ENCODE peak calls at places on chromosomes 6 and 20, in five cellular contexts. X, U, C, T and H are unnamed samples. For H3K36me3, the result is how much of the 10 kb centered on the place peaks cover.

GRCh38 chr20:41137412-41138216 is at the start of gene PLCG1:
- DNase-seq in X (peak), U (peak), C (peak), T (peak), H (peak)

GRCh38 chr6:156359912-156360311 is 417.3 kb upstream of the ARID1B start:
- DNase-seq in X (no peak), U (no peak), C (no peak), T (no peak), H (no peak)

GRCh38 chr6:39530201-39530759 is 194.9 kb downstream of the KIF6 start:
- DNase-seq in X (no peak), U (no peak), C (no peak), T (peak), H (no peak)

GRCh38 chr6:163793584-163793983 is 379.1 kb downstream of the QKI start:
- DNase-seq in X (no peak), U (no peak), C (no peak), T (no peak), H (no peak)

GRCh38 chr20:45873409-45874116 is 7.5 kb upstream of the ZSWIM1 start:
- DNase-seq in X (no peak), U (no peak), C (no peak), T (no peak), H (no peak)

GRCh38 chr20:54103067-54103761 is 32.8 kb upstream of the BCAS1 start:
- DNase-seq in X (peak), U (peak), C (peak), T (peak), H (peak)

GRCh38 chr6:55916188-55916587 is 40.8 kb upstream of the BMP5 start:
- DNase-seq in X (no peak), U (no peak), C (no peak), T (no peak), H (no peak)

GRCh38 chr6:3911614-3912336 is 62.6 kb downstream of the FAM50B start:
- DNase-seq in X (peak), U (peak), C (peak), T (peak), H (no peak)

GRCh38 chr20:38083338-38084048 is 49.9 kb downstream of the RPRD1B start:
- DNase-seq in X (no peak), U (no peak), C (peak), T (no peak), H (no peak)

GRCh38 chr6:84547341-84547794 is 217.0 kb downstream of the TBX18 start:
- DNase-seq in X (no peak), U (no peak), C (no peak), T (no peak), H (no peak)

GRCh38 chr6:26124550-26125014 is 37.4 kb downstream of the HFE start:
- DNase-seq in X (no peak), U (no peak), C (no peak), T (no peak), H (no peak)

GRCh38 chr6:150599199-150600002 is at the start of gene PLEKHG1:
- DNase-seq in X (peak), U (peak), C (peak), T (peak), H (peak)

GRCh38 chr6:50353603-50354002 is 303.9 kb upstream of the DEFB112 start:
- DNase-seq in X (no peak), U (no peak), C (no peak), T (no peak), H (no peak)

GRCh38 chr6:134517863-134518262 is 200.0 kb upstream of the SGK1 start:
- DNase-seq in X (no peak), U (no peak), C (no peak), T (no peak), H (no peak)

GRCh38 chr6:44663860-44664584 is 276.5 kb downstream of the CDC5L start:
- DNase-seq in X (no peak), U (no peak), C (no peak), T (no peak), H (no peak)

GRCh38 chr20:2859330-2860121 is 13.8 kb upstream of the PTPRA start:
- DNase-seq in X (no peak), U (no peak), C (no peak), T (no peak), H (no peak)

GRCh38 chr6:136611133-136611532 is 60.9 kb upstream of the MAP7 start:
- DNase-seq in X (no peak), U (no peak), C (no peak), T (no peak), H (no peak)

GRCh38 chr20:60754866-60755265 is 497.2 kb upstream of the CDH4 start:
- DNase-seq in X (no peak), U (no peak), C (no peak), T (no peak), H (no peak)

GRCh38 chr6:33958208-33958862 is 154.5 kb upstream of the MLN start:
- DNase-seq in X (no peak), U (no peak), C (no peak), T (no peak), H (no peak)

GRCh38 chr6:5747379-5747778 is 259.3 kb downstream of the NRN1 start:
- DNase-seq in X (no peak), U (no peak), C (no peak), T (no peak), H (no peak)

GRCh38 chr6:71190809-71191208 is 97.8 kb upstream of the OGFRL1 start:
- DNase-seq in X (no peak), U (no peak), C (no peak), T (no peak), H (no peak)

GRCh38 chr6:136772685-136773472 is 19.4 kb downstream of the MAP3K5 start:
- DNase-seq in X (no peak), U (no peak), C (no peak), T (no peak), H (no peak)

GRCh38 chr6:17395112-17395511 is 1.7 kb downstream of the CAP2 start:
- DNase-seq in X (no peak), U (no peak), C (no peak), T (no peak), H (no peak)

GRCh38 chr20:50186987-50187402 is 3.6 kb upstream of the CEBPB start:
- DNase-seq in X (peak), U (no peak), C (no peak), T (no peak), H (no peak)

GRCh38 chr20:47133809-47134456 is 222.6 kb downstream of the ZMYND8 start:
- DNase-seq in X (peak), U (no peak), C (no peak), T (no peak), H (no peak)

GRCh38 chr6:43125119-43125518 is 46.0 kb upstream of the SRF start:
- DNase-seq in X (no peak), U (no peak), C (no peak), T (peak), H (no peak)

GRCh38 chr20:53872561-53873248 is 197.7 kb downstream of the BCAS1 start:
- DNase-seq in X (no peak), U (no peak), C (no peak), T (no peak), H (no peak)

GRCh38 chr6:142850653-142851434 is 94.1 kb downstream of the HIVEP2 start:
- DNase-seq in X (no peak), U (no peak), C (no peak), T (no peak), H (no peak)

DNA sequence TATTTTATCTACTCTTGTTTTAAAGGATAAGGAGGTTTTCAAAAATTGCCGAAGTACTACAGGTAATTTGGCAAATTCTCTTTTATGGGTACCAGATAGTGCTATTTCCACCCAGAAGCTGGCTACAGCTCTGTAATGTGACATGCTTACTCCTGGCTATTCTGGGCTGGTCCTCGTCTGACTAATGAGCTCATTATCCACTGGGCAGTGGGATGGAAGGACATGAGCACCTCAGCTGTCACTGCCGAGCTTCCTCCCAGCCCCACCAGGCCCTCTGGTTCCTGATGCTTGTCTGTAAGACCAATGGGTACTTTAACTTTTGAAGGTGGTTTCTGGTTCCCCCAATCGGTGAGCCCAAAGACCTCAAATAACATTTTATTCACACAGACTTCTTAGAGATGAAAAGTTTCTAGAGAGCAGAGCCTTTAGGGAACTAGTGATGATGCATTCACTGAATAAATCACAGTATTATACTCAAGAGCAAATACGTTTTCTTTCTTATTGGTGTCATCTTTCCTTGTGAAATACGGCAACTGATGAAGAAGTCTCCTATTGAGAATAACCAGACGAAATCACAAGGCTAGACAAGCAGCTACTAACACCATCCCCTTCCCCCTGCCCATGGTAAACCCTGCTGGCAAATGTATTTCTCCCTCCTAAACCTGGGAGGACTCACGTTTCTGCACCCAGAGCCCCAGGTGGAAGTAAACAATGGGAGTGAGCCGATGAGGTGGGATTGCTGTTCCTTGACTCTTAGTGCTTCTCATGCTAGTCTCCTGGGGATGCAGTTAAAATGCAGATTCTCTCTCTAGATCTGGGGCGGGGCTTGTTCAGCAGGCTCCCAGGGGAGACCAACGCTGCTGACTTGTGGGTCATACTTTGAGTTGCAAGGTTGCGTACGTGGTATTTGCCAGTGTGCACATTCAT is 80.9 kb downstream of the SLC22A3 start:
- DNase-seq in X (no peak), U (no peak), C (no peak), T (no peak), H (no peak)
- H3K27ac ChIP-seq in X (peak), U (no peak), C (no peak), T (peak), H (no peak)

DNA sequence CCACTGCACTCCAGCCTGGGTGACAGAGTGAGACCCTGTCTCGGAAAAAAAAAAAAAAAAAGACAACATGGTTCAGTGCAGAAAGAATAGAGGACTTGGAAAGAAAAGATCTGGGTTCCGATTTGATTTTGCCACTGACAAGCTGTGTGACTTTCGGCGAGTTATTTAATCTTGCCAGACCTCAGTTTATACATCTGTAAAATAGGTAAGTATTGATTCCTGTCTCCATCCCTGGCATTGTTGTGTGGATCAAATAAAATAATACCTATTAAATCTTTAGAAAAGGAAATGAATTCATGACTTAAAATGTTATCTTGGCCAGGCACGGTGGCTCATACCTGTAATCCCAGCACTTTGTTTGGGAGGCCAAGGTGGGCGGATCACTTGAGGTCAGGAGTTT is 7.0 kb downstream of the ITCH start:
- DNase-seq in X (no peak), U (no peak), C (no peak), T (no peak), H (no peak)
- H3K36me3 ChIP-seq in X (under half), U (half or more), C (under half), T (under half), H (under half)

GRCh38 chr6:166382500-166382932 is 224 bp downstream of the MPC1 start:
- DNase-seq in X (no peak), U (no peak), C (peak), T (no peak), H (no peak)
- TF ChIP-seq POLR2A in X (peak), U (no peak), C (peak), T (no peak), H (no peak)

DNA sequence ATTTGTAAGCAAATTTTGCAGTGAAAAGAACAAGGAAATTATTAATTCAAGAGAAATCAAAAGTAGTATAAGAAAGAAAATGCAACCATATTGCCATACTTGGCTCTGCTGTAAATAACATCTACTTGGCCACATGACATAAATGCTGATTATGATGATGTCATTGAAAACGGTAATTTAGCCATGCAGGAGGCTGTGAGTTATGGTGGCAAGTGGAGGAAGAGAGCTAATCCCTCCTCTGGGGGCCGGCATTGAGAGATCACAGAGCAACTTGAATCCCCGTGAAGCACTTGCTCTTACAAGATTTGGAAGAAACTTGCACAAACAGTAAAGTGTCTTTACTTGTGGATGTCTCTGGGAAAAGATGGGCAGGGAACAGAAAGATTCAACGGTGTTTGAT is 456.6 kb downstream of the PREX1 start:
- DNase-seq in X (no peak), U (no peak), C (no peak), T (no peak), H (no peak)
- H3K27ac ChIP-seq in X (no peak), U (no peak), C (no peak), T (no peak), H (no peak)

GRCh38 chr6:160027076-160027475 is 58.2 kb downstream of the IGF2R start:
- DNase-seq in X (no peak), U (no peak), C (no peak), T (no peak), H (no peak)
- H3K36me3 ChIP-seq in X (under half), U (half or more), C (under half), T (under half), H (under half)

DNA sequence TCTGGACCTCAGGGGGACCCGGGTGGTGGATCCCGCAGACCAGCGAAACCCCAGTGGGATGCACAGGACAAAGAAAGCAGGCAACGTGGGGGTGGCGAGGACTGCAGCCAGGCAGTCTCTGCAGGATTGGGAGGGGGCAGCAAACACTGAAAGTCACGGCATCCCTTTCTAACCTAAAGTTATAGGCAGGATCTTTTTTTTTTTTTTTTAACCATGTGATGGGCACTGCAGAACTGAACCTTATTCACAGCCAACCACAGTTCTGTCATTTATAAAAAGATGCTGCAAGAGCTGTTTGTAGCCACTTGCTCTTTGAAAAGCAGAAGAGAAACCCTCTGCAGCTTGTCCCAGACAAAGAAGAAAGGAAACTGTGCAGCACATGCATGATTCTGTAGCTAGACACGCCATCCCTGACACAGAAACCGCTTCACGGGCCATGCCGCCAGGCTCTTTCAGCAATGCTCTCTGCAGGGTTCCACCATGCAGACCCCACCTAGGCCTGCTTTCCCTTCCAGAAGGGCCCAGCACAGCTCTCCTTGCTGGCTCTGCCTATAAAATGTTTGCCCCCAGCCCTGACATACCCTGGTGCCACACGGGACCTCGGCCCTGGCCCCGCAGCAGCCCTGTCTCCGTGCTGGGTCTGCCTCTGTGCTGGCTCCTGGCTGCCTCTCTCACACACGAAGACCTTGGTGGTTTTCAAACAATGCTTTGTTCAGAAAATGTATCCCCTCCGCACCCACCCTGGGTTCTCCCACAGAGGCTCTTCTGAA is 70.8 kb downstream of the PYGB start:
- DNase-seq in X (peak), U (peak), C (peak), T (no peak), H (no peak)
- TF ChIP-seq POLR2A in X (no peak), U (no peak), C (no peak), T (no peak), H (no peak)